ENCODE peak calls at places on chromosomes 4 and X, in six cellular contexts. One of them, this sample, is unnamed.

GRCh38 chr4:173371292-173372192 is 788 bp downstream of the SAP30 start:
- DNase-seq in bronchial epithelial cell: peak
- DNase-seq in Calu3: peak
- DNase-seq in NCI-H146: peak
- DNase-seq in NAMALWA: peak
- DNase-seq in left ventricle myocardium superior: peak
- DNase-seq in this sample: peak

GRCh38 chr4:168304744-168305459 is 13.7 kb downstream of the DDX60 start:
- DNase-seq in NCI-H146: peak
- DNase-seq in NAMALWA: no peak
- DNase-seq in left ventricle myocardium superior: no peak
- DNase-seq in bronchial epithelial cell: peak
- DNase-seq in Calu3: no peak
- DNase-seq in this sample: peak

GRCh38 chr4:78660559-78660958 is 109.0 kb downstream of the ANXA3 start:
- DNase-seq in left ventricle myocardium superior: no peak
- DNase-seq in bronchial epithelial cell: no peak
- DNase-seq in NCI-H146: no peak
- DNase-seq in NAMALWA: no peak
- DNase-seq in Calu3: no peak
- DNase-seq in this sample: no peak

GRCh38 chr4:72312032-72312650 is 256.9 kb downstream of the ADAMTS3 start:
- DNase-seq in NAMALWA: no peak
- DNase-seq in NCI-H146: no peak
- DNase-seq in Calu3: peak
- DNase-seq in left ventricle myocardium superior: peak
- DNase-seq in bronchial epithelial cell: peak
- DNase-seq in this sample: peak

GRCh38 chrX:20530319-20530979 is 263.7 kb upstream of the RPS6KA3 start:
- DNase-seq in bronchial epithelial cell: peak
- DNase-seq in left ventricle myocardium superior: peak
- DNase-seq in Calu3: peak
- DNase-seq in NCI-H146: peak
- DNase-seq in NAMALWA: peak
- DNase-seq in this sample: peak

GRCh38 chr4:109155682-109156243 is 146.7 kb downstream of the COL25A1 start:
- DNase-seq in NAMALWA: no peak
- DNase-seq in Calu3: no peak
- DNase-seq in left ventricle myocardium superior: no peak
- DNase-seq in NCI-H146: no peak
- DNase-seq in bronchial epithelial cell: peak
- DNase-seq in this sample: no peak

GRCh38 chrX:45781901-45782553 is 581.4 kb upstream of the DIPK2B start:
- DNase-seq in Calu3: no peak
- DNase-seq in left ventricle myocardium superior: no peak
- DNase-seq in NCI-H146: peak
- DNase-seq in NAMALWA: no peak
- DNase-seq in bronchial epithelial cell: peak
- DNase-seq in this sample: peak

GRCh38 chr4:154490589-154491340 is 834 bp downstream of the DCHS2 start:
- DNase-seq in NCI-H146: peak
- DNase-seq in NAMALWA: no peak
- DNase-seq in bronchial epithelial cell: no peak
- DNase-seq in Calu3: no peak
- DNase-seq in left ventricle myocardium superior: no peak
- DNase-seq in this sample: no peak

GRCh38 chr4:148315049-148315448 is 127.2 kb downstream of the NR3C2 start:
- DNase-seq in bronchial epithelial cell: no peak
- DNase-seq in left ventricle myocardium superior: no peak
- DNase-seq in Calu3: no peak
- DNase-seq in NAMALWA: no peak
- DNase-seq in NCI-H146: no peak
- DNase-seq in this sample: peak

GRCh38 chr4:176001171-176002006 is 64.3 kb upstream of the WDR17 start:
- DNase-seq in Calu3: peak
- DNase-seq in NCI-H146: no peak
- DNase-seq in left ventricle myocardium superior: peak
- DNase-seq in NAMALWA: peak
- DNase-seq in bronchial epithelial cell: no peak
- DNase-seq in this sample: no peak

GRCh38 chr4:161498155-161498554 is 665.6 kb downstream of the FSTL5 start:
- DNase-seq in NAMALWA: no peak
- DNase-seq in left ventricle myocardium superior: no peak
- DNase-seq in NCI-H146: no peak
- DNase-seq in bronchial epithelial cell: peak
- DNase-seq in Calu3: no peak
- DNase-seq in this sample: no peak

GRCh38 chrX:41664307-41665299 is 24.2 kb upstream of the GPR34 start:
- DNase-seq in left ventricle myocardium superior: no peak
- DNase-seq in NCI-H146: no peak
- DNase-seq in Calu3: peak
- DNase-seq in bronchial epithelial cell: no peak
- DNase-seq in NAMALWA: no peak
- DNase-seq in this sample: no peak

GRCh38 chr4:84809946-84810345 is 156.5 kb downstream of the WDFY3 start:
- DNase-seq in Calu3: no peak
- DNase-seq in NCI-H146: no peak
- DNase-seq in left ventricle myocardium superior: no peak
- DNase-seq in bronchial epithelial cell: no peak
- DNase-seq in NAMALWA: no peak
- DNase-seq in this sample: no peak

GRCh38 chr4:74111990-74112389 is 13.0 kb upstream of the CXCL2 start:
- DNase-seq in NAMALWA: no peak
- DNase-seq in left ventricle myocardium superior: no peak
- DNase-seq in bronchial epithelial cell: peak
- DNase-seq in NCI-H146: no peak
- DNase-seq in Calu3: peak
- DNase-seq in this sample: peak

GRCh38 chr4:55444822-55445221 is 49.1 kb downstream of the TMEM165 start:
- DNase-seq in bronchial epithelial cell: peak
- DNase-seq in NCI-H146: peak
- DNase-seq in left ventricle myocardium superior: no peak
- DNase-seq in NAMALWA: no peak
- DNase-seq in Calu3: no peak
- DNase-seq in this sample: no peak

GRCh38 chr4:86840858-86841257 is 8.3 kb downstream of the SLC10A6 start:
- DNase-seq in NAMALWA: no peak
- DNase-seq in left ventricle myocardium superior: no peak
- DNase-seq in Calu3: no peak
- DNase-seq in NCI-H146: no peak
- DNase-seq in bronchial epithelial cell: no peak
- DNase-seq in this sample: no peak

GRCh38 chr4:67820903-67821302 is 62.9 kb downstream of the TMPRSS11D start:
- DNase-seq in NAMALWA: no peak
- DNase-seq in left ventricle myocardium superior: no peak
- DNase-seq in NCI-H146: no peak
- DNase-seq in bronchial epithelial cell: no peak
- DNase-seq in Calu3: no peak
- DNase-seq in this sample: peak

GRCh38 chr4:176538217-176538925 is 218.6 kb downstream of the SPCS3 start:
- DNase-seq in Calu3: no peak
- DNase-seq in bronchial epithelial cell: peak
- DNase-seq in left ventricle myocardium superior: no peak
- DNase-seq in NAMALWA: no peak
- DNase-seq in NCI-H146: no peak
- DNase-seq in this sample: peak

GRCh38 chr4:41802590-41802989 is 54.1 kb upstream of the PHOX2B start:
- DNase-seq in bronchial epithelial cell: no peak
- DNase-seq in left ventricle myocardium superior: no peak
- DNase-seq in Calu3: no peak
- DNase-seq in NAMALWA: no peak
- DNase-seq in NCI-H146: no peak
- DNase-seq in this sample: no peak

GRCh38 chr4:168124008-168124641 is 31.8 kb downstream of the ANXA10 start:
- DNase-seq in NCI-H146: no peak
- DNase-seq in bronchial epithelial cell: peak
- DNase-seq in left ventricle myocardium superior: no peak
- DNase-seq in NAMALWA: no peak
- DNase-seq in Calu3: no peak
- DNase-seq in this sample: peak

GRCh38 chr4:153497988-153498967 is 32.1 kb downstream of the TMEM131L start:
- DNase-seq in NAMALWA: no peak
- DNase-seq in left ventricle myocardium superior: no peak
- DNase-seq in Calu3: no peak
- DNase-seq in NCI-H146: no peak
- DNase-seq in bronchial epithelial cell: no peak
- DNase-seq in this sample: no peak

GRCh38 chr4:82611982-82612381 is 50.2 kb upstream of the TMEM150C start:
- DNase-seq in NCI-H146: peak
- DNase-seq in NAMALWA: no peak
- DNase-seq in left ventricle myocardium superior: no peak
- DNase-seq in Calu3: no peak
- DNase-seq in bronchial epithelial cell: no peak
- DNase-seq in this sample: no peak

This sample was measured in mammary epithelial cell.